ENCODE peak calls at places on chromosomes 6 and 20, in seven cellular contexts. O, I, Q, F, J, T and Z are unnamed samples.

GRCh38 chr20:64224344-64225165 is 31.0 kb upstream of the PCMTD2 start:
- ATAC-seq in J (peak; percentile 23), I (no peak), O (no peak), F (peak; percentile 73), T (peak; percentile 47), Q (peak; percentile 69), Z (no peak)

GRCh38 chr20:44702776-44703175 is 12.4 kb upstream of the CCN5 start:
- ATAC-seq in I (no peak), O (no peak), T (peak; percentile 77), F (no peak), J (no peak), Q (peak; percentile 89), Z (peak; percentile 85)

GRCh38 chr6:112925702-112926101 is 578.6 kb downstream of the RFPL4B start:
- ATAC-seq in I (no peak), F (no peak), Q (no peak), O (no peak), T (no peak), J (no peak), Z (no peak)

GRCh38 chr20:21656299-21657067 is 49.0 kb upstream of the PAX1 start:
- ATAC-seq in Q (no peak), O (no peak), F (no peak), J (no peak), T (no peak), I (no peak), Z (no peak)

GRCh38 chr20:58048096-58048702 is 180.3 kb downstream of the ANKRD60 start:
- ATAC-seq in F (no peak), J (no peak), O (no peak), I (no peak), Q (no peak), T (no peak), Z (no peak)

GRCh38 chr6:37983720-37984501 is 164.4 kb downstream of the ZFAND3 start:
- ATAC-seq in F (peak; percentile 56), Q (no peak), T (no peak), O (no peak), I (no peak), J (peak; percentile 55), Z (no peak)

GRCh38 chr6:158816329-158816728 is 2.8 kb downstream of the EZR start:
- ATAC-seq in J (no peak), O (no peak), T (peak; percentile 16), F (peak; percentile 32), I (no peak), Q (no peak), Z (no peak)

GRCh38 chr6:1190361-1190760 is 121.5 kb upstream of the FOXQ1 start:
- ATAC-seq in O (no peak), I (no peak), J (no peak), F (no peak), T (no peak), Q (no peak), Z (peak; percentile 39)

GRCh38 chr20:46010491-46011405 is 2.0 kb downstream of the MMP9 start:
- ATAC-seq in T (peak; percentile 30), F (peak; percentile 40), O (peak; percentile 70), Q (peak; percentile 51), J (peak; percentile 8), I (peak; percentile 40), Z (peak; percentile 40)

GRCh38 chr20:58235010-58235409 is 6.6 kb upstream of the ANKRD60 start:
- ATAC-seq in T (no peak), F (peak; percentile 26), Q (no peak), I (no peak), J (peak; percentile 66), O (peak; percentile 16), Z (no peak)

GRCh38 chr6:45812937-45813336 is 202.7 kb downstream of the CLIC5 start:
- ATAC-seq in O (no peak), I (no peak), T (no peak), J (no peak), Q (no peak), F (no peak), Z (no peak)

GRCh38 chr20:26324177-26324576 is 627.5 kb upstream of the ZNF337 start:
- ATAC-seq in F (no peak), J (no peak), T (no peak), O (no peak), Q (no peak), I (no peak), Z (no peak)

GRCh38 chr20:57411406-57412283 is 20.4 kb downstream of the RBM38 start:
- ATAC-seq in T (no peak), O (peak; percentile 0), Q (no peak), I (peak; percentile 9), F (no peak), J (no peak), Z (no peak)

GRCh38 chr6:15326072-15326614 is 80.3 kb downstream of the JARID2 start:
- ATAC-seq in I (peak; percentile 29), O (peak; percentile 65), Q (no peak), J (no peak), T (no peak), F (no peak), Z (no peak)

GRCh38 chr6:30075094-30075986 is at the start of gene RNF39:
- ATAC-seq in F (peak; percentile 24), Q (peak; percentile 51), I (peak; percentile 49), J (no peak), O (peak; percentile 50), T (peak; percentile 89), Z (no peak)

GRCh38 chr6:46848684-46849360 is 55.6 kb downstream of the MEP1A start:
- ATAC-seq in O (no peak), F (peak; percentile 80), I (peak; percentile 73), Q (peak; percentile 99), T (peak; percentile 99), J (peak; percentile 82), Z (peak; percentile 91)

GRCh38 chr6:37141291-37142046 is 28.5 kb upstream of the PIM1 start:
- ATAC-seq in F (peak; percentile 38), I (no peak), O (no peak), Q (no peak), J (no peak), T (no peak), Z (no peak)

GRCh38 chr6:70657706-70658105 is 10.0 kb upstream of the SMAP1 start:
- ATAC-seq in T (no peak), O (no peak), I (no peak), J (no peak), Q (no peak), F (no peak), Z (no peak)

GRCh38 chr6:43962458-43962857 is 164.8 kb downstream of the MRPL14 start:
- ATAC-seq in T (no peak), F (no peak), O (no peak), I (no peak), J (no peak), Q (no peak), Z (no peak)

GRCh38 chr6:148364056-148364844 is 21.6 kb downstream of the SASH1 start:
- ATAC-seq in T (peak; percentile 62), F (no peak), Q (peak; percentile 89), I (no peak), J (no peak), O (no peak), Z (peak; percentile 61)

GRCh38 chr6:143555582-143555981 is 44.1 kb upstream of the FUCA2 start:
- ATAC-seq in I (no peak), F (peak; percentile 40), O (peak; percentile 47), J (no peak), T (no peak), Q (no peak), Z (no peak)

GRCh38 chr20:32035398-32035852 is 16.6 kb upstream of the HCK start:
- ATAC-seq in T (no peak), I (no peak), J (no peak), F (no peak), Q (no peak), O (no peak), Z (no peak)

GRCh38 chr6:47094351-47094925 is 52.3 kb upstream of the ADGRF1 start:
- ATAC-seq in O (no peak), T (peak; percentile 71), I (no peak), Q (no peak), F (no peak), J (no peak), Z (no peak)

GRCh38 chr6:10395171-10395945 is 19.5 kb downstream of the TFAP2A start:
- ATAC-seq in T (no peak), J (no peak), Q (no peak), I (no peak), F (no peak), O (no peak), Z (no peak)

GRCh38 chr20:63891061-63892002 is 3.6 kb upstream of the DNAJC5 start:
- ATAC-seq in Q (no peak), T (no peak), I (no peak), J (no peak), O (no peak), F (no peak), Z (no peak)

GRCh38 chr6:73308712-73309533 is 45.2 kb downstream of the DPPA5 start:
- ATAC-seq in T (peak; percentile 63), I (no peak), O (no peak), Q (no peak), J (no peak), F (no peak), Z (no peak)

GRCh38 chr6:70764706-70765105 is 97.0 kb downstream of the SMAP1 start:
- ATAC-seq in I (no peak), O (no peak), F (no peak), J (no peak), Q (no peak), T (no peak), Z (no peak)

GRCh38 chr6:7938562-7939185 is 28.1 kb upstream of the TXNDC5 start:
- ATAC-seq in T (peak; percentile 24), J (no peak), Q (peak; percentile 34), O (no peak), F (no peak), I (no peak), Z (peak; percentile 43)